ENCODE peak calls at places on chromosome 13, in nine cellular contexts. M is NB4; A is dorsolateral prefrontal cortex; C is astrocyte of the spinal cord; T is GM06990; D is fibroblast of lung; E is CD8-positive, alpha-beta T cell; R is fibroblast of pulmonary artery; K is Panc1. H is an unnamed sample.

GRCh38 chr13:28735481-28736029 is 16.8 kb upstream of the SLC46A3 start:
- DNase-seq in M (no peak), A (no peak), C (no peak), T (no peak), D (no peak), E (no peak), R (no peak), K (no peak), H (no peak)

GRCh38 chr13:54658771-54659170 is 1630.2 kb downstream of the OLFM4 start:
- DNase-seq in M (no peak), A (no peak), C (no peak), T (no peak), D (no peak), E (no peak), R (no peak), K (no peak), H (no peak)

GRCh38 chr13:40780822-40781401 is 8.5 kb upstream of the SLC25A15 start:
- DNase-seq in M (peak), A (no peak), C (peak), T (no peak), D (peak), E (no peak), R (peak), K (no peak), H (peak)

GRCh38 chr13:71864094-71864980 is 2.7 kb downstream of the DACH1 start:
- DNase-seq in M (peak), A (peak), C (peak), T (no peak), D (peak), E (no peak), R (no peak), K (no peak), H (no peak)

GRCh38 chr13:51518847-51519246 is 65.4 kb upstream of the WDFY2 start:
- DNase-seq in M (peak), A (no peak), C (no peak), T (no peak), D (peak), E (no peak), R (no peak), K (no peak), H (peak)

GRCh38 chr13:80962855-80963254 is 621.9 kb upstream of the SPRY2 start:
- DNase-seq in M (no peak), A (no peak), C (no peak), T (no peak), D (no peak), E (no peak), R (peak), K (no peak), H (no peak)

GRCh38 chr13:39578821-39579291 is 24.1 kb downstream of the LHFPL6 start:
- DNase-seq in M (no peak), A (no peak), C (peak), T (no peak), D (no peak), E (no peak), R (no peak), K (no peak), H (no peak)

GRCh38 chr13:112818698-112819045 is 128.8 kb downstream of the ATP11A start:
- DNase-seq in M (no peak), A (no peak), C (no peak), T (no peak), D (no peak), E (no peak), R (no peak), K (no peak), H (no peak)

GRCh38 chr13:41985788-41986508 is 25.0 kb upstream of the VWA8 start:
- DNase-seq in M (no peak), A (no peak), C (peak), T (no peak), D (peak), E (no peak), R (no peak), K (no peak), H (no peak)

GRCh38 chr13:37651371-37651770 is 52.8 kb upstream of the POSTN start:
- DNase-seq in M (no peak), A (no peak), C (no peak), T (no peak), D (no peak), E (no peak), R (no peak), K (no peak), H (no peak)

GRCh38 chr13:45162821-45163220 is 38.0 kb downstream of the KCTD4 start:
- DNase-seq in M (no peak), A (no peak), C (peak), T (no peak), D (peak), E (no peak), R (peak), K (peak), H (peak)

GRCh38 chr13:42708391-42708790 is 73.0 kb upstream of the FAM216B start:
- DNase-seq in M (no peak), A (no peak), C (no peak), T (no peak), D (no peak), E (no peak), R (no peak), K (no peak), H (no peak)

GRCh38 chr13:112664501-112665203 is 25.2 kb upstream of the ATP11A start:
- DNase-seq in M (no peak), A (no peak), C (no peak), T (no peak), D (no peak), E (no peak), R (peak), K (no peak), H (peak)

GRCh38 chr13:29162638-29163037 is 342.5 kb downstream of the MTUS2 start:
- DNase-seq in M (peak), A (no peak), C (no peak), T (no peak), D (peak), E (no peak), R (no peak), K (no peak), H (no peak)

GRCh38 chr13:67438465-67438864 is 208.3 kb upstream of the PCDH9 start:
- DNase-seq in M (peak), A (no peak), C (no peak), T (no peak), D (no peak), E (no peak), R (no peak), K (no peak), H (no peak)

GRCh38 chr13:24864579-24864978 is 100.6 kb downstream of the RNF17 start:
- DNase-seq in M (no peak), A (no peak), C (no peak), T (no peak), D (no peak), E (no peak), R (no peak), K (no peak), H (peak)

GRCh38 chr13:24863748-24864540 is 100.0 kb downstream of the RNF17 start:
- DNase-seq in M (no peak), A (no peak), C (no peak), T (no peak), D (no peak), E (no peak), R (no peak), K (no peak), H (no peak)

GRCh38 chr13:24868874-24869273 is 104.9 kb downstream of the RNF17 start:
- DNase-seq in M (no peak), A (no peak), C (no peak), T (no peak), D (no peak), E (no peak), R (no peak), K (no peak), H (no peak)

GRCh38 chr13:24865158-24865557 is 101.2 kb downstream of the RNF17 start:
- DNase-seq in M (peak), A (no peak), C (peak), T (no peak), D (no peak), E (no peak), R (peak), K (no peak), H (peak)

DNA sequence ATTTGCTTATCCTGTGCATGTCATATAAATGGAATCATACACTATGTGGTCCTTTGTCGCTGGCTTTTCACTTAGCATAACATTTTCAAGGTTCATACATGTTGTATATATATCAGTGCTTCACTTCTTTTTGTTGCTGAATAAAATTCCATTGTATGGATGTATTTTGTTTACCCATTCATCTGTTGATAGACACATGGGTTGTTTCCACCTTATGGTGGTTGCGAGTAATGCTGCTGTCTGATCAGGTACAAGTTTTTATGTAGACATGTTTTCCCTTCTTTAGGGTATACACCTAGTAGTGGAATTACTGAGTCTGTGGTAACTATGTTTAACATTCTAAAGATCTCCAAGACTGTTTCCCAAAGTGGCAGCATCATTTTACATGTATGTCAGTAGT is 102.5 kb downstream of the RNF17 start:
- DNase-seq in M (no peak), A (no peak), C (no peak), T (no peak), D (no peak), E (no peak), R (no peak), K (no peak), H (no peak)
- TF ChIP-seq CTCF in M (no peak), A (no peak), C (no peak), T (no peak), D (no peak), E (no peak), R (no peak), K (no peak), H (no peak)

DNA sequence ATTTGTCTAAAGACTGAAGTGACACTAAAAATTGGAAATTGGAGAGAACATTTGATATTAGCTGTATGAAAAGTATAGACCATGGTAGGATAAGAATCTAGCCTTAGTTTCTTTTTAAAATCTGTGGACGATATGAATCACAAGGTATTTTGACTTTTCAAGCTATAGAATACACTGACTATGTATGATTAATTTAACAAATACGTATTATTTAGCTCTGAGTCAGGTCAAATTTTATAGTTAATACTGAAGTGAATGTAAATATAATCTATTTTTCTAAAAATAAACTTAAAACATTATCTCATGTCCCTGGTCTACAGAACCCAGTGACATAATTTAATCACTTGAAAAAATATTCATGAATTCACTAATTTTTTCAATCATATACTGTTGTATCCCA is 795.6 kb upstream of the SLITRK1 start:
- DNase-seq in M (no peak), A (no peak), C (no peak), T (no peak), D (no peak), E (no peak), R (no peak), K (no peak), H (no peak)
- H3K4me3 ChIP-seq in M (no peak), A (no peak), C (no peak), T (no peak), D (no peak), E (no peak), R (no peak), K (no peak), H (no peak)

GRCh38 chr13:63208811-63209210 is 1793.2 kb upstream of the PCDH20 start:
- DNase-seq in M (no peak), A (no peak), C (peak), T (no peak), D (peak), E (no peak), R (no peak), K (no peak), H (no peak)
- TF ChIP-seq CTCF in M (no peak), A (no peak), C (no peak), T (no peak), D (no peak), E (no peak), R (no peak), K (no peak), H (no peak)

GRCh38 chr13:95552539-95553270 is at the start of gene CLDN10:
- DNase-seq in M (no peak), A (no peak), C (no peak), T (no peak), D (no peak), E (no peak), R (no peak), K (no peak), H (no peak)

GRCh38 chr13:95552208-95552538 is 347 bp upstream of the CLDN10 start:
- DNase-seq in M (no peak), A (no peak), C (no peak), T (no peak), D (no peak), E (no peak), R (no peak), K (no peak), H (no peak)

GRCh38 chr13:95553614-95554385 is 1.3 kb downstream of the CLDN10 start:
- DNase-seq in M (no peak), A (no peak), C (no peak), T (no peak), D (no peak), E (no peak), R (no peak), K (no peak), H (peak)

GRCh38 chr13:95556981-95557380 is 4.5 kb downstream of the CLDN10 start:
- DNase-seq in M (no peak), A (no peak), C (no peak), T (no peak), D (no peak), E (no peak), R (no peak), K (no peak), H (no peak)

GRCh38 chr13:95553271-95553588 is 710 bp downstream of the CLDN10 start:
- DNase-seq in M (no peak), A (no peak), C (no peak), T (no peak), D (no peak), E (no peak), R (no peak), K (no peak), H (no peak)
- H3K4me3 ChIP-seq in M (no peak), A (peak), C (no peak), T (no peak), D (no peak), E (no peak), R (no peak), K (peak), H (no peak)

DNA sequence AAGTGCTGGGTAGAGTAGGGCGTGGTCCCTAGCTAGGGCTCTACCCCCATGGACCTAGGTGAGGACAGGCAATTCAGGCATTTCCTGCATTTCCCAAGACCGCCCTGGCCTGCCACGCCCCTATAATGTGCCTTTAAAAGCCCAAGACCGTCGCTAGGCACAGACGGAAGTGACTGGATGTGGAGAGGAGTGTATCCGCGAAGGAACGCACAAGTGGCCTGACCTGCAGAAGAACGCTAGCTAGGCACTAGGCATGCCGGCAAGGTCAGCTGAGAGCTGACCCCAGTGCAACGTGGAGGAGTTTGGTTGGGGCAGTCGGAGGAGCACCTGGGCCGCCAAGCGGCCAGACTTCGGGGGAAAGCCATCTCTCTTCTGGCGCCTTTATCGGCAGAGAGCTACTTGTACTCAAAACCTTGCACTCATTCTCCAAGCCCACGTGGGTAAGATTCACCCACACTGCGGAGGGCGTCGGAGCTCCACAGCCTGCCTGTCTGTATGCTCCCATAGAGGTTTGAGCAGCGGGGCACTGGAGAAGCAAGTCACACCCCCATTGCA is 370.0 kb downstream of the FGF9 start:
- DNase-seq in M (no peak), A (no peak), C (no peak), T (no peak), D (no peak), E (no peak), R (no peak), K (no peak), H (peak)
- TF ChIP-seq CTCF in M (no peak), A (no peak), C (no peak), T (no peak), D (no peak), E (no peak), R (no peak), K (no peak), H (no peak)

GRCh38 chr13:99986751-99987150 is 5.2 kb downstream of the ZIC2 start:
- DNase-seq in M (no peak), A (no peak), C (peak), T (no peak), D (no peak), E (no peak), R (no peak), K (no peak), H (no peak)
- H3K4me3 ChIP-seq in M (no peak), A (peak), C (peak), T (no peak), D (no peak), E (no peak), R (no peak), K (peak), H (no peak)

GRCh38 chr13:98143157-98143553 is 261 bp downstream of the FARP1 start:
- DNase-seq in M (no peak), A (peak), C (no peak), T (no peak), D (no peak), E (no peak), R (no peak), K (no peak), H (no peak)

GRCh38 chr13:98143601-98144500 is 957 bp downstream of the FARP1 start:
- DNase-seq in M (peak), A (no peak), C (peak), T (no peak), D (peak), E (no peak), R (peak), K (no peak), H (no peak)

GRCh38 chr13:98141509-98141908 is 1.4 kb upstream of the FARP1 start:
- DNase-seq in M (no peak), A (no peak), C (no peak), T (no peak), D (no peak), E (no peak), R (no peak), K (no peak), H (no peak)

GRCh38 chr13:98141938-98142426 is 912 bp upstream of the FARP1 start:
- DNase-seq in M (peak), A (no peak), C (no peak), T (no peak), D (no peak), E (no peak), R (no peak), K (no peak), H (no peak)

GRCh38 chr13:98142427-98143156 is at the start of gene FARP1:
- DNase-seq in M (peak), A (peak), C (peak), T (peak), D (peak), E (no peak), R (peak), K (no peak), H (peak)
- TF ChIP-seq CTCF in M (no peak), A (peak), C (peak), T (no peak), D (no peak), E (no peak), R (no peak), K (peak), H (peak)

GRCh38 chr13:23321534-23322241 is 111.8 kb downstream of the SACS start:
- DNase-seq in M (no peak), A (no peak), C (peak), T (no peak), D (peak), E (peak), R (peak), K (peak), H (peak)
- H3K4me3 ChIP-seq in M (no peak), A (peak), C (peak), T (no peak), D (peak), E (no peak), R (peak), K (peak), H (no peak)

DNA sequence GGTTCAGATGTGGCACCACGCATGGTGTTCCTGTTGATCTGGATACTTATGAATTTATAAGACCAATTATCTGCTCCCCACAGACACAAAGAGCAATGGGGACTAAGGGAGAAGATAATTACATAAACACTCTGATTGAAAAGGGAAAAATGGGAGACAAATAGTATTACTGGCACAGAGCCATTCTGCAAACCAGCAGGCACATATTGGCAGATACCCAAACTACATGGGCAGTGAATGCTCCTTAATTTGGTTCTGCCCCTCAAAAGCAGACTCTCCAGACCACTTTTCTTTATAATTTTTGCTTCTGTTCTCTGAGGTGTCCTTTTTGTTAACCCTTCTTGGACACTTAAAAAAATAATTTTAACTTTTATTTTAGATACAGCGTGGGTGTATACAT is 1674.2 kb downstream of the PCDH9 start:
- DNase-seq in M (no peak), A (no peak), C (no peak), T (no peak), D (no peak), E (no peak), R (no peak), K (no peak), H (no peak)
- TF ChIP-seq CTCF in M (no peak), A (no peak), C (no peak), T (no peak), D (no peak), E (no peak), R (no peak), K (no peak), H (no peak)

GRCh38 chr13:94121686-94122085 is 357.8 kb downstream of the DCT start:
- DNase-seq in M (no peak), A (no peak), C (peak), T (no peak), D (peak), E (no peak), R (peak), K (no peak), H (peak)

GRCh38 chr13:94120878-94121277 is 358.6 kb downstream of the DCT start:
- DNase-seq in M (no peak), A (no peak), C (no peak), T (no peak), D (no peak), E (no peak), R (no peak), K (no peak), H (no peak)

GRCh38 chr13:94123543-94123942 is 355.9 kb downstream of the DCT start:
- DNase-seq in M (no peak), A (no peak), C (no peak), T (no peak), D (no peak), E (no peak), R (no peak), K (no peak), H (no peak)

GRCh38 chr13:94122300-94122699 is 357.2 kb downstream of the DCT start:
- DNase-seq in M (no peak), A (no peak), C (no peak), T (no peak), D (no peak), E (no peak), R (no peak), K (no peak), H (no peak)

DNA sequence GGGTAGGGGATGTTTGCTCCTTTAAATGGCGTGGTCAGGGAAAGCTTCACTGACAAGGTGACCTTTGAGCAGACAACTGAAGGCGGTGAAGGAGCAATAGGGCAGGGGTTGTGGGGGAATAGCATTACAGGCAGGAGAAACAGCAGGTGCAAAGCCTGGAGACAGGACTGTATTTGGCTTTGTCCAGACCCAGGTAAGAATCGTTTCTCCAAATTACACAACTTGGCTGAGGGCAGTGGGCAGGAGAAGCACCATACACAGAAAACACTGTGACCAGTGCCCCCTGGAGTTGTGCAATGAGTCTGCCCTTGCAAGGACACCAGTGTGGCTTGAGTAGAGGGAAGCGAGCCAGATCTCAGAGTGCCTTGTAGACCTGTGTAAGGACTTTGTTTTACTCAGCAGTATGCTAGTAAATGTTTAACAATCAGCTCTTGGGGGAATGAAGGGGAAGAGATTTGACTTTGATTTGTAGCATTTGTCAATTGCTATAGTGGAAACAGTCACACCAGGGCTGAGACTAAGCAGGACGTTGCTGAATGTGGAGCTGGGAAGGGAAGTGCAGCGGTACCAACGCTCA is 360.0 kb downstream of the DCT start:
- DNase-seq in M (no peak), A (no peak), C (no peak), T (no peak), D (no peak), E (no peak), R (no peak), K (no peak), H (no peak)
- H3K4me3 ChIP-seq in M (no peak), A (no peak), C (no peak), T (no peak), D (no peak), E (no peak), R (no peak), K (no peak), H (no peak)

H was measured in bronchial epithelial cell.